ENCODE peak calls at places on chromosomes 4 and X, in seven cellular contexts. J, T, I, Y, H, Z and E are unnamed samples.

GRCh38 chr4:122602277-122603142 is 18.4 kb downstream of the IL21 start:
- DNase-seq in T (no peak), I (peak; percentile 54), Z (no peak), H (peak; percentile 36), J (no peak), Y (no peak), E (no peak)

GRCh38 chr4:6491235-6491634 is 18.8 kb upstream of the PPP2R2C start:
- DNase-seq in H (no peak), Y (peak; percentile 10), T (no peak), Z (no peak), I (no peak), J (no peak), E (no peak)

GRCh38 chr4:27701563-27701962 is 840.9 kb downstream of the STIM2 start:
- DNase-seq in H (no peak), J (no peak), Y (no peak), I (peak; percentile 0), Z (no peak), T (no peak), E (no peak)

GRCh38 chrX:22338740-22339139 is 66.0 kb downstream of the CBLL2 start:
- DNase-seq in Y (no peak), H (no peak), I (peak; percentile 66), J (no peak), T (no peak), Z (no peak), E (no peak)

GRCh38 chr4:77075869-77076801 is at the start of gene CCNI:
- DNase-seq in H (peak; percentile 90), I (peak; percentile 97), T (peak; percentile 96), J (peak; percentile 96), Y (peak; percentile 95), Z (peak; percentile 96), E (peak; percentile 93)

GRCh38 chrX:19174401-19175025 is 52.2 kb upstream of the ADGRG2 start:
- DNase-seq in T (peak; percentile 18), Y (no peak), H (no peak), Z (no peak), I (peak; percentile 48), J (no peak), E (peak; percentile 59)

GRCh38 chr4:127997534-127998388 is 32.6 kb downstream of the ABHD18 start:
- DNase-seq in Y (no peak), I (peak; percentile 63), T (no peak), J (no peak), Z (no peak), H (no peak), E (no peak)

GRCh38 chr4:83889802-83890201 is 353.9 kb downstream of the GPAT3 start:
- DNase-seq in H (no peak), Y (no peak), Z (no peak), T (no peak), J (no peak), I (peak; percentile 68), E (no peak)

GRCh38 chr4:8222609-8223391 is 23.7 kb downstream of the SH3TC1 start:
- DNase-seq in Y (no peak), J (no peak), Z (no peak), H (no peak), I (no peak), T (no peak), E (no peak)

GRCh38 chr4:8219236-8219635 is 20.1 kb downstream of the SH3TC1 start:
- DNase-seq in J (no peak), H (no peak), T (no peak), Z (no peak), I (no peak), Y (no peak), E (no peak)

GRCh38 chr4:8221476-8221875 is 22.4 kb downstream of the SH3TC1 start:
- DNase-seq in J (no peak), T (no peak), H (no peak), Z (no peak), I (peak; percentile 10), Y (no peak), E (no peak)

GRCh38 chr4:8220661-8221446 is 21.8 kb downstream of the SH3TC1 start:
- DNase-seq in I (no peak), T (no peak), H (no peak), J (no peak), Z (no peak), Y (no peak), E (no peak)

GRCh38 chr4:8221985-8222384 is 22.9 kb downstream of the SH3TC1 start:
- DNase-seq in I (no peak), J (no peak), Z (no peak), Y (no peak), H (no peak), T (no peak), E (no peak)
- H3K4me1 ChIP-seq in I (no peaks in the 10 kb centered on the region), J (peaks cover 8% of the 10 kb centered on the region), Z (no peaks in the 10 kb centered on the region), Y (no peaks in the 10 kb centered on the region), H (peaks cover 46% of the 10 kb centered on the region), T (no peaks in the 10 kb centered on the region), E (no peaks in the 10 kb centered on the region)

GRCh38 chr4:39446842-39447573 is 11.7 kb downstream of the RPL9 start:
- DNase-seq in I (peak; percentile 28), Z (peak; percentile 53), Y (peak; percentile 78), J (peak; percentile 51), H (no peak), T (peak; percentile 55), E (peak; percentile 64)
- TF ChIP-seq CTCF in I (peak; percentile 10), Z (no peak), Y (peak; percentile 57), J (peak; percentile 26), H (no peak), T (no peak), E (peak; percentile 7)

DNA sequence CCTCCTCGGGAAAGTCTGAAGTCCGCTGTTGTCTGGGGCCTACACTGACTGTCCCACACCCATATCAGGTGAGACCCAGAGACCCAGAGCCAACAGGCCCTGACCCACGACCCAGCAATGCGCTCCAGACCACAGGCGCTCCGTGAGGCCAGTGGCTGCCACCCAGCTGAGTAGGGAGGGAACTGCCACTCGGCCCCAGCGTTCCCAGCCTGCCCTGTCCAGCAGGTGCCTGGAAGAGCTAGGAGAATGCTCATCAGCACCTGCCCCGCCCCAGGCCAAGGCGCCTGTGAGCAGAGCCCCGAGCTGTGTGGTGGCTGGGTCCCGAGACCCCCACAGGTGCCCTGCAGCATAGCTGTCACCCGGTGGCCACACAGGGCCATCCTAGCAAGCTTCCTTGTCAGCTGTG is 2.7 kb downstream of the SPON2 start:
- DNase-seq in H (no peak), J (no peak), T (no peak), I (no peak), Y (no peak), Z (no peak), E (peak; percentile 59)
- H3K4me1 ChIP-seq in H (peaks cover 30% of the 10 kb centered on the region), J (peaks cover 56% of the 10 kb centered on the region), T (peaks cover 30% of the 10 kb centered on the region), I (peaks cover 18% of the 10 kb centered on the region), Y (peaks cover 26% of the 10 kb centered on the region), Z (peaks cover 18% of the 10 kb centered on the region), E (no peaks in the 10 kb centered on the region)

DNA sequence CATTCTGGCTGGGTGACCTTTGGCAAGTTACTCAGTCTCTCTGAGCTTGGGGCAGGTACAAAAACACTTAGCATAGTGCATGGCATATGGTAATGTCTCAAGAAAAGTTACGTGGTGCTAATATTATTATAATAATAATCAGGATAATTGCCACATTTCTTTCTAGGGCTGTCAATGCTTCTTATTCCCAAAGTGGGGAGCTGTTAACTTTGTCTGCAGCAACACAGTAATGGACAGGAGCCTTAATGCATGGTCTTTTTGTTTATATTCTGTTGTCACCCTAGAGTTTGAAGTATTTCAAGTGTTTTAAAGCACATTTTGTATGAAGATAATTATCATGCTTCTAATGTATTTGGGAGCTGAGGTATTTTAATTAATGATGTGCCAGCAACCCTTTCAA is 121.8 kb downstream of the FHIP1A start:
- DNase-seq in Z (no peak), I (no peak), J (no peak), Y (no peak), T (no peak), H (no peak), E (no peak)
- TF ChIP-seq CTCF in Z (no peak), I (peak; percentile 4), J (peak; percentile 53), Y (no peak), T (no peak), H (no peak), E (peak; percentile 8)

GRCh38 chr4:2871466-2871865 is 27.8 kb downstream of the ADD1 start:
- DNase-seq in Y (no peak), J (no peak), I (no peak), T (no peak), Z (no peak), H (no peak), E (no peak)

GRCh38 chr4:2868840-2869487 is 25.3 kb downstream of the ADD1 start:
- DNase-seq in Z (no peak), H (no peak), J (no peak), I (no peak), Y (no peak), T (no peak), E (no peak)

GRCh38 chr4:2871911-2872310 is 28.3 kb downstream of the ADD1 start:
- DNase-seq in T (no peak), I (no peak), H (no peak), Z (no peak), J (no peak), Y (no peak), E (no peak)

GRCh38 chr4:2869659-2870058 is 26.0 kb downstream of the ADD1 start:
- DNase-seq in J (no peak), Z (no peak), T (no peak), Y (no peak), I (no peak), H (no peak), E (no peak)

DNA sequence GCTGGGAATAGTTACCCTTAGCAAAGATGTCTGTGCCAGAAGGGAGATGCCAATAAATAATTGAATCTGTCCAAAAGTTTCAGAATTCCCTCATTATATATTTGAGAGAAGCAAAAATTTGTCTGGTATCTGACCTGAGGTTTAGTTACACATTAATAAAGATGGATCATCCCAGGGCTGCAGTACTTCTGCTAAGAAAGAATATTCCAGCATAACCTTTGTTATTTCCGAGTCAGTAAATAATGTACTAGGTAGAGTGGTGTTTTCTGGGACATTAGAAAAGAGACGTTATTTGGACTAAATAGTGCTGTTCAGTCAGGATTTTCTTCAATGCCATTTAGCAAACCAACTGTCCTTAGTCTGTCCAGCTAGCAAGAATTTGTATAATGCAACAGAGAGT is 26.5 kb downstream of the ADD1 start:
- DNase-seq in I (no peak), J (no peak), Y (no peak), H (no peak), T (no peak), Z (no peak), E (no peak)
- H3K4me1 ChIP-seq in I (peaks cover 27% of the 10 kb centered on the region), J (peaks cover 100% of the 10 kb centered on the region), Y (peaks cover 9% of the 10 kb centered on the region), H (peaks cover 89% of the 10 kb centered on the region), T (peaks cover 97% of the 10 kb centered on the region), Z (peaks cover 47% of the 10 kb centered on the region), E (no peaks in the 10 kb centered on the region)

GRCh38 chr4:143531773-143532491 is 18.4 kb downstream of the SMARCA5 start:
- DNase-seq in T (no peak), Z (no peak), J (no peak), Y (no peak), H (no peak), I (peak; percentile 73), E (no peak)

GRCh38 chr4:143531368-143531767 is 17.9 kb downstream of the SMARCA5 start:
- DNase-seq in T (no peak), Y (no peak), H (peak; percentile 4), Z (no peak), J (no peak), I (peak; percentile 5), E (no peak)
- TF ChIP-seq CTCF in T (peak; percentile 21), Y (no peak), H (peak; percentile 40), Z (peak; percentile 46), J (peak; percentile 49), I (peak; percentile 23), E (peak; percentile 58)

DNA sequence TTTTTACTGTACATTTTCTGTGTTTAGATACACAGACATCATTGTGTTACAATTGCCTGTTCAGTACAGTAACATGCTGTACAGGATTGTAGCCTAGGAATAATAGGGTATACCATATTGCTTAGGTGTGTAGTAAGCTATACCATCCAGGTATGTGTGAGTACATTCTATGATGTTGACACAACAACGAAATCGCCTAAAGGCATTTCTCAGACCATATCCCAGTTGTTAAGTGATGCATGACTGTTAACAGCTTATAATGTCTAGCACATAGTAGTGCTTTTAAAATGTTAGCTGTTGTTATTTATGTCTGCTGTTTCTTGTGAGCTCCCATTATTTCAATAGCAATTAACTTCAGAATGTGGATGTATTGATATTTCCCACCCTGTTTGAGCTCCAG is 4.5 kb downstream of the PRRG1 start:
- DNase-seq in T (no peak), J (no peak), I (no peak), Z (no peak), H (no peak), Y (no peak), E (no peak)
- H3K4me1 ChIP-seq in T (peaks cover 5% of the 10 kb centered on the region), J (peaks cover 23% of the 10 kb centered on the region), I (no peaks in the 10 kb centered on the region), Z (no peaks in the 10 kb centered on the region), H (no peaks in the 10 kb centered on the region), Y (no peaks in the 10 kb centered on the region), E (no peaks in the 10 kb centered on the region)